ENCODE peak calls at places on chromosomes 7 and 10, in four cellular contexts. U, I, K and X are unnamed samples.
A peak's percentile ranks its signal among the peaks of the same experiment; 100 is the strongest.

GRCh38 chr10:48481385-48481784 is 123.5 kb downstream of the ARHGAP22 start:
- DNase-seq in I (no peak), U (no peak), K (no peak), X (no peak)

GRCh38 chr10:79349072-79349491 is 1.8 kb downstream of the PPIF start:
- DNase-seq in U (peak; percentile 3), I (no peak), K (no peak), X (no peak)

GRCh38 chr7:69633122-69633892 is 35.0 kb downstream of the AUTS2 start:
- DNase-seq in I (no peak), K (no peak), U (no peak), X (no peak)

GRCh38 chr7:66609176-66609575 is 19.5 kb upstream of the KCTD7 start:
- DNase-seq in K (no peak), U (no peak), I (no peak), X (no peak)

GRCh38 chr7:156735861-156736260 is 95.3 kb downstream of the RNF32 start:
- DNase-seq in U (no peak), I (no peak), K (no peak), X (no peak)

GRCh38 chr7:4797858-4798705 is 22.7 kb downstream of the AP5Z1 start:
- DNase-seq in U (peak; percentile 83), K (peak; percentile 94), I (peak; percentile 31), X (peak; percentile 80)

GRCh38 chr7:14682910-14683465 is 219.6 kb downstream of the DGKB start:
- DNase-seq in K (no peak), I (no peak), U (no peak), X (no peak)

GRCh38 chr10:88293651-88294230 is 289.4 kb downstream of the RNLS start:
- DNase-seq in I (no peak), K (no peak), U (no peak), X (no peak)

GRCh38 chr7:30921951-30922401 is 10.3 kb downstream of the AQP1 start:
- DNase-seq in U (no peak), K (peak; percentile 41), I (no peak), X (no peak)

GRCh38 chr10:93771354-93771753 is 13.6 kb downstream of the LGI1 start:
- DNase-seq in K (no peak), I (no peak), U (no peak), X (no peak)

GRCh38 chr10:100508691-100509150 is 10.9 kb downstream of the SEC31B start:
- DNase-seq in K (no peak), U (peak; percentile 65), I (peak; percentile 56), X (peak; percentile 91)

GRCh38 chr7:113770146-113770738 is 148.6 kb downstream of the PPP1R3A start:
- DNase-seq in I (no peak), K (no peak), U (no peak), X (no peak)

GRCh38 chr7:47501406-47501805 is 80.5 kb downstream of the TNS3 start:
- DNase-seq in K (no peak), I (no peak), U (no peak), X (no peak)

GRCh38 chr7:106824458-106824857 is 40.6 kb upstream of the PIK3CG start:
- DNase-seq in U (no peak), I (no peak), K (no peak), X (no peak)

GRCh38 chr10:21161090-21161625 is 264.0 kb upstream of the NEBL start:
- DNase-seq in I (no peak), K (no peak), U (no peak), X (no peak)

GRCh38 chr10:117477961-117478670 is 64.4 kb upstream of the EMX2 start:
- DNase-seq in U (peak; percentile 19), I (no peak), K (no peak), X (no peak)

GRCh38 chr7:71491331-71491730 is 359.4 kb downstream of the GALNT17 start:
- DNase-seq in K (no peak), U (no peak), I (no peak), X (no peak)

GRCh38 chr7:71484381-71484780 is 352.4 kb downstream of the GALNT17 start:
- DNase-seq in U (no peak), I (no peak), K (no peak), X (no peak)

GRCh38 chr7:71486856-71487628 is 355.1 kb downstream of the GALNT17 start:
- DNase-seq in I (no peak), K (no peak), U (no peak), X (no peak)

GRCh38 chr7:71486414-71486813 is 354.5 kb downstream of the GALNT17 start:
- DNase-seq in U (no peak), K (no peak), I (no peak), X (no peak)

GRCh38 chr7:71488308-71488707 is 356.4 kb downstream of the GALNT17 start:
- DNase-seq in K (no peak), I (no peak), U (no peak), X (no peak)
- TF ChIP-seq CREB1 in K (no peak), I (no peak), U (no peak), X (no peak)

GRCh38 chr7:44881610-44882009 is 3.7 kb downstream of the PURB start:
- DNase-seq in U (no peak), K (no peak), I (no peak), X (no peak)
- H4K20me1 ChIP-seq in U (peaks cover 47% of the 10 kb centered on the region), K (peaks cover 11% of the 10 kb centered on the region), I (peaks cover 7% of the 10 kb centered on the region), X (peaks cover 29% of the 10 kb centered on the region)

DNA sequence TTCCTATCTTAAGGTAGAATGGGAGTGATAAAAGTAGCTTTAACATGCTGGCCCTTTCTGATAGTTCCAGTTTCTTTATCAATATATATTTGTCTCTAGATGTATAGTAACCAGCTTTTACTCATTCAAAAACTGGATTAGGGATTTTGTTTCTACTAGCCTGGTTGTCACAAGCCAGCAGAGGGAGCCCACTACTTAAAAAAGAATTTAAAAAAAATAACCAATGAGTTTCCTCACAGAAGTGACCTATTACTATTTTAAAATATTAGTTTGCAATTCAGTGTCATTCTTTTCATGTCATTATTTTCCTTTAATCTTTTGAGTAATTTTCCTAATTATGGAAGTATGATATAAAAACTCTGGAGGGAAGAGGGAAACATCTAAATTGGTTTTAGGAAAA is 142.1 kb downstream of the PHTF2 start:
- DNase-seq in I (peak; percentile 36), K (no peak), U (peak; percentile 47), X (peak; percentile 64)
- H3K4me1 ChIP-seq in I (peaks cover 17% of the 10 kb centered on the region), K (no peaks in the 10 kb centered on the region), U (peaks cover 20% of the 10 kb centered on the region), X (no peaks in the 10 kb centered on the region)

DNA sequence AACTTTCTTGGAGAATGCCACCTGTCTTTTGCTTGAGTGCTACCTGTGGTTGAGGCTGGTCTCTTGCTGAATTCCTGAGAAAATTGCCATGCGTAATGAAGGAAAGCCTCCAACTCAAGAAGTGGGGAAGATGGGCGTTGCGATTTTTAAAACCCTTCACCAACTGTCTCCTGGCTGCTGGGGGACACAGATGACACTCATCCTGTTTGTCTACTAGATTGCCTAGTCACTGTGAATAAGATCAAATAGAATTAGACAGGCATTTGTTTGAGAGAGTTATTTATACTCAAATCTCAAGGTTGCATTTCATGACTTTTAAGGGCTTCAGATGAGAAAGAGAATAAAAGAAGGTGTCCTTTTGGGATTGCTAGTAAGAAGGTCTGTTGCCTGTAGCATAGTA is 84.3 kb upstream of the MTPN start:
- DNase-seq in I (no peak), K (no peak), U (peak; percentile 58), X (peak; percentile 18)
- TF ChIP-seq CREB1 in I (no peak), K (no peak), U (no peak), X (no peak)

GRCh38 chr10:63414481-63415260 is 51.1 kb downstream of the JMJD1C start:
- DNase-seq in K (no peak), I (no peak), U (no peak), X (no peak)

GRCh38 chr10:63413429-63413828 is 52.3 kb downstream of the JMJD1C start:
- DNase-seq in K (no peak), I (no peak), U (no peak), X (no peak)

GRCh38 chr10:63416376-63416775 is 49.4 kb downstream of the JMJD1C start:
- DNase-seq in K (no peak), I (peak; percentile 4), U (no peak), X (no peak)

GRCh38 chr10:63412304-63412703 is 53.5 kb downstream of the JMJD1C start:
- DNase-seq in U (no peak), K (no peak), I (no peak), X (no peak)

GRCh38 chr10:63415635-63416244 is 50.0 kb downstream of the JMJD1C start:
- DNase-seq in K (no peak), U (no peak), I (no peak), X (no peak)
- H4K20me1 ChIP-seq in K (no peaks in the 10 kb centered on the region), U (no peaks in the 10 kb centered on the region), I (peaks cover 5% of the 10 kb centered on the region), X (peaks cover 10% of the 10 kb centered on the region)

GRCh38 chr7:127907110-127907509 is 124.1 kb downstream of the LRRC4 start:
- DNase-seq in K (no peak), U (no peak), I (no peak), X (no peak)

GRCh38 chr7:127903913-127904705 is 127.1 kb downstream of the LRRC4 start:
- DNase-seq in U (no peak), K (no peak), I (no peak), X (peak; percentile 26)

GRCh38 chr7:127905491-127906330 is 125.5 kb downstream of the LRRC4 start:
- DNase-seq in K (no peak), U (no peak), I (peak; percentile 78), X (no peak)

GRCh38 chr7:127901895-127902703 is 129.1 kb downstream of the LRRC4 start:
- DNase-seq in I (no peak), K (no peak), U (no peak), X (no peak)

GRCh38 chr7:127904706-127905056 is 126.6 kb downstream of the LRRC4 start:
- DNase-seq in U (no peak), I (no peak), K (no peak), X (peak; percentile 44)
- H3K4me1 ChIP-seq in U (peaks cover 39% of the 10 kb centered on the region), I (peaks cover 83% of the 10 kb centered on the region), K (peaks cover 16% of the 10 kb centered on the region), X (peaks cover 59% of the 10 kb centered on the region)